ENCODE peak calls at places on chromosomes 7 and 10, in four cellular contexts. M is HL-60, N is K562, R is GM12878. U is an unnamed sample.

GRCh38 chr7:82444220-82445049 is 858 bp upstream of the CACNA2D1 start:
- DNase-seq in M (no peak), N (no peak), R (no peak), U (no peak)

GRCh38 chr10:4767033-4767814 is 58.8 kb upstream of the AKR1E2 start:
- DNase-seq in N (peak; percentile 11), M (no peak), R (no peak), U (no peak)

GRCh38 chr10:22816298-22816653 is 101.9 kb upstream of the PIP4K2A start:
- DNase-seq in N (peak; percentile 31), M (no peak), R (no peak), U (no peak)

GRCh38 chr10:76973515-76974289 is 663.9 kb downstream of the KCNMA1 start:
- DNase-seq in M (no peak), N (no peak), R (no peak), U (no peak)

GRCh38 chr10:103021897-103022286 is 103.8 kb downstream of the CNNM2 start:
- DNase-seq in M (no peak), R (no peak), N (peak; percentile 22), U (no peak)

GRCh38 chr7:156456503-156457115 is 184.0 kb upstream of the RNF32 start:
- DNase-seq in M (no peak), N (no peak), R (no peak), U (no peak)

GRCh38 chr10:48459270-48460147 is 145.4 kb downstream of the ARHGAP22 start:
- DNase-seq in M (no peak), N (no peak), R (no peak), U (no peak)

GRCh38 chr7:108054537-108054936 is 51.6 kb upstream of the LAMB1 start:
- DNase-seq in N (no peak), R (no peak), M (no peak), U (no peak)

GRCh38 chr7:141676618-141677017 is 25.3 kb downstream of the DENND11 start:
- DNase-seq in M (no peak), R (no peak), N (no peak), U (no peak)

GRCh38 chr10:32793033-32793432 is 165.0 kb downstream of the ITGB1 start:
- DNase-seq in M (no peak), R (no peak), N (no peak), U (no peak)

GRCh38 chr7:111198255-111198654 is 107.3 kb downstream of the LRRN3 start:
- DNase-seq in M (no peak), N (no peak), R (no peak), U (no peak)

GRCh38 chr10:16789765-16790164 is 27.5 kb downstream of the RSU1 start:
- DNase-seq in N (no peak), R (no peak), M (no peak), U (no peak)

GRCh38 chr10:69731184-69731583 is 70.5 kb upstream of the COL13A1 start:
- DNase-seq in R (no peak), M (no peak), N (no peak), U (no peak)

GRCh38 chr7:101948650-101949049 is 131.2 kb downstream of the CUX1 start:
- DNase-seq in M (no peak), N (no peak), R (no peak), U (no peak)

GRCh38 chr10:128186959-128187787 is 61.0 kb upstream of the MKI67 start:
- DNase-seq in M (no peak), R (no peak), N (no peak), U (no peak)

GRCh38 chr10:120514035-120514620 is 57.1 kb downstream of the PLPP4 start:
- DNase-seq in N (peak; percentile 26), M (peak; percentile 5), R (no peak), U (no peak)

GRCh38 chr10:21953585-21954057 is 49.9 kb downstream of the DNAJC1 start:
- DNase-seq in R (no peak), M (no peak), N (peak; percentile 53), U (peak; percentile 5)

GRCh38 chr10:101848894-101849351 is 5.3 kb upstream of the KCNIP2 start:
- DNase-seq in M (peak; percentile 91), R (no peak), N (no peak), U (no peak)

GRCh38 chr7:6242561-6242960 is 29.9 kb downstream of the CYTH3 start:
- DNase-seq in N (no peak), M (no peak), R (no peak), U (no peak)

GRCh38 chr10:132167041-132167674 is 19.6 kb upstream of the DPYSL4 start:
- DNase-seq in R (no peak), N (no peak), M (no peak), U (no peak)

GRCh38 chr10:86744067-86744725 is 12.2 kb upstream of the BMPR1A start:
- DNase-seq in N (no peak), R (no peak), M (no peak), U (no peak)

GRCh38 chr7:100826546-100827329 is 585 bp downstream of the EPHB4 start:
- DNase-seq in R (no peak), N (no peak), M (no peak), U (peak; percentile 21)

GRCh38 chr7:151590801-151591771 is 71.4 kb upstream of the RHEB start:
- DNase-seq in M (no peak), N (no peak), R (no peak), U (no peak)

GRCh38 chr7:92115821-92116220 is 18.5 kb downstream of the CYP51A1 start:
- DNase-seq in R (no peak), M (no peak), N (no peak), U (no peak)

GRCh38 chr7:102444961-102445673 is 11.7 kb downstream of the ORAI2 start:
- DNase-seq in N (no peak), R (no peak), M (no peak), U (no peak)

GRCh38 chr10:45373783-45374450 is at the start of gene ALOX5:
- DNase-seq in N (peak; percentile 93), M (peak; percentile 67), R (no peak), U (peak; percentile 66)

GRCh38 chr7:40331915-40332314 is 197.1 kb downstream of the SUGCT start:
- DNase-seq in M (no peak), R (no peak), N (no peak), U (no peak)

GRCh38 chr10:97016728-97017473 is 168.9 kb downstream of the SLIT1 start:
- DNase-seq in R (peak; percentile 65), M (no peak), N (no peak), U (peak; percentile 61)

GRCh38 chr7:19665399-19666008 is 43.3 kb downstream of the POLR1F start:
- DNase-seq in N (peak; percentile 35), M (no peak), R (no peak), U (no peak)

GRCh38 chr10:120186506-120186905 is 270.5 kb upstream of the PLPP4 start:
- DNase-seq in N (no peak), R (no peak), M (no peak), U (no peak)

GRCh38 chr7:24737281-24737680 is 20.0 kb downstream of the GSDME start:
- DNase-seq in N (no peak), R (no peak), M (no peak), U (no peak)

GRCh38 chr7:92766461-92767003 is 69.8 kb downstream of the CDK6 start:
- DNase-seq in N (no peak), M (no peak), R (no peak), U (no peak)

GRCh38 chr7:5200561-5201235 is 10.7 kb downstream of the WIPI2 start:
- DNase-seq in N (no peak), M (no peak), R (no peak), U (no peak)

GRCh38 chr7:94376281-94376680 is 18.4 kb upstream of the COL1A2 start:
- DNase-seq in N (no peak), R (no peak), M (no peak), U (no peak)

GRCh38 chr7:94374721-94375120 is 20.0 kb upstream of the COL1A2 start:
- DNase-seq in M (no peak), R (no peak), N (no peak), U (no peak)

GRCh38 chr7:94374231-94374630 is 20.5 kb upstream of the COL1A2 start:
- DNase-seq in R (no peak), M (no peak), N (no peak), U (no peak)

GRCh38 chr7:94375713-94376112 is 19.0 kb upstream of the COL1A2 start:
- DNase-seq in R (no peak), M (no peak), N (no peak), U (no peak)

DNA sequence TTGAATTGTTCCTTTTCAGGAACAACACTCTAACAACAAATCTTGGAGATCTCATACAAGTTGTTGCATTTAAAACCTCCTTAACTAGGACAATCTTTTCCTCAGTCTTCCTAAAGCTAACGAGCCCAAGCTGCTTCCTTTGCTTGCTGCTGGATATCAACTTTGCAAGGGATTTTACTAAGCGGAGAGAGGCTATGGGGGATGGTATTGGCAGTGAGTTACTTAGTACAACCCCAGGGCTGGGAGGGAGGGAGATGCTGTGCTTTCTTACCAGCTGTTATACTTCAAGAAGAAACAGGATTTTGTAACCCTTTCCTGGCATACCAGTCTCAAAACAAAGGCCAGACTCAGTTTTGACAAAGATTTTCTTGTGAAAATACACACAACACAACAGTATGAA is 19.5 kb upstream of the COL1A2 start:
- DNase-seq in M (no peak), N (no peak), R (no peak), U (no peak)
- TF ChIP-seq POLR2AphosphoS5 in M (no peak), N (no peak), R (no peak), U (no peak)

DNA sequence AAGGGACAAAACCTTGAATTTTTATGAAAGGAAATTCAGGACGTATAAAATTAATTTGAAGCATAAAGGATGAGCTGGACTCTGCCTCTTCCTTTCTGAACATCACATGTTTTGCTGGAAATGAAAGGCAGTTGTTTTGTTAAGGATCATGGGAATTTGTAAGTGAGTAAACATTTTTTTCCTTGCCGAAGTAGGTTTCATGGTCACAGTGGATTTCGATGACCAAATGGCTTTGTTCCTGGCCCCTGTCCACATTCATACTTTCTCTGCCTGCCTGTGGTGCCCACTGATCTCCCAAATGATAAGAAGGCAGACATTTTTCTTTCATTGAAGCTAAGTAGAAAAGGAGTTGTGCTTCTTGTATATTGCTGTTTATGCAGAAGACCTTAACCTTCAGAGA is 104.2 kb downstream of the ARID5B start:
- DNase-seq in M (no peak), N (no peak), R (no peak), U (no peak)
- TF ChIP-seq SPI1 in M (no peak), N (no peak), R (no peak), U (no peak)

DNA sequence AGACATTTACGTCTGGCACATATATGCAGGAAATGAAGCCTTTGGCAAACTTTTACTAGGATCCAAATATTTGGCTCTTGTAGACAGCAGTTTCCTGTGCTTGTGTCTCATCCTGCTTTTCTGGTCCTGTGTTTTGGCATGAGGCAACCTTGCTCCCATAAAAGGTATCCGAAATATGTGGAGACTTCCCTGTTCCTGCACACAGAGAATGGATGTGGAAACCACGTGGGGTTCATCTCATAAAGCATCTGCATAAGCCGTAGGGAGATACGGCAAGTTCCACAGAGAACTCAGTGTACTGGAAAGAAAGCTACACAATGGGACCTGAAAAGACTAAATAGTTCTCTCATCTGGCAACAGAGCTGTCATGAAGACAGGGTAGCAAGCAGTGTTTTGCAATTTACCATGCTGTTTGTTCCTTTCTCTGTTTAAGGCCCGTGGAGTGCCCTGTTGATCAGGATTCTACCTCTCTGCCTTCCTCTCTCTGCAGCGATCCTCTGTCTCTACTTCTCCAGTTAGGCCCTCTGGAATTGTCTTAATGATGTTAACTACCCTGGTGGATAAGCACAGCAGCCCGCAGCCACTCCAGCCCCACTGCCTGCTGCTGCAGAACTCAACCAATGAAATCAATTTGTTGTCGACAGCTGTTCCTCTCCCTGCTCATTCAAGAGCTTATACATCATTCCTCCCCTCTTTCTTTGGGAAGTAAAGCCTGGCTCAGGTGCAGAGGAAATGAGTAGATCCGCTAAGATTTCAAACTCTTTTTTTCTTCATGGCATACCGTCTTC is 293.6 kb downstream of the CSTF2T start:
- DNase-seq in R (no peak), M (no peak), N (no peak), U (no peak)
- TF ChIP-seq POLR2AphosphoS5 in R (no peak), M (no peak), N (no peak), U (no peak)

GRCh38 chr7:47852330-47853245 is 95.7 kb downstream of the PKD1L1 start:
- DNase-seq in R (no peak), M (no peak), N (no peak), U (no peak)
- TF ChIP-seq SPI1 in R (no peak), M (no peak), N (no peak), U (no peak)

U was measured in GM12891.